ENCODE peak calls at places on chromosomes 16 and 17, in seven cellular contexts. X, E, L, G, V, Z and M are unnamed samples.

GRCh38 chr17:31678431-31678830 is 180.6 kb downstream of the COPRS start:
- DNase-seq in X (no peak), E (no peak), L (no peak), G (no peak), V (no peak), Z (peak; percentile 28), M (peak; percentile 25)

GRCh38 chr17:30093463-30094147 is 23.0 kb upstream of the NSRP1 start:
- DNase-seq in X (no peak), E (peak; percentile 54), L (peak; percentile 44), G (no peak), V (peak; percentile 76), Z (peak; percentile 39), M (peak; percentile 56)

GRCh38 chr17:30824356-30825145 is at the start of gene CRLF3:
- DNase-seq in X (peak; percentile 96), E (peak; percentile 79), L (peak; percentile 89), G (peak; percentile 50), V (peak; percentile 99), Z (peak; percentile 86), M (peak; percentile 69)

GRCh38 chr17:80005360-80006338 is 30.0 kb downstream of the TBC1D16 start:
- DNase-seq in X (no peak), E (peak; percentile 40), L (peak; percentile 66), G (no peak), V (peak; percentile 96), Z (no peak), M (no peak)

GRCh38 chr17:259341-259976 is 78.0 kb upstream of the DOC2B start:
- DNase-seq in X (peak; percentile 68), E (no peak), L (no peak), G (no peak), V (no peak), Z (no peak), M (no peak)

GRCh38 chr17:63434951-63435571 is 11.0 kb downstream of the CYB561 start:
- DNase-seq in X (peak; percentile 93), E (peak; percentile 37), L (peak; percentile 96), G (peak; percentile 45), V (peak; percentile 69), Z (peak; percentile 53), M (peak; percentile 68)

GRCh38 chr17:7992516-7992915 is 9.9 kb upstream of the GUCY2D start:
- DNase-seq in X (no peak), E (no peak), L (no peak), G (no peak), V (no peak), Z (peak; percentile 84), M (peak; percentile 77)

GRCh38 chr16:67230809-67231660 is 4.1 kb downstream of the TMEM208 start:
- DNase-seq in X (no peak), E (no peak), L (no peak), G (no peak), V (no peak), Z (no peak), M (no peak)

GRCh38 chr17:9174779-9175574 is 153.7 kb downstream of the NTN1 start:
- DNase-seq in X (no peak), E (no peak), L (no peak), G (no peak), V (no peak), Z (no peak), M (no peak)

GRCh38 chr17:45702666-45703266 is 81.4 kb upstream of the CRHR1 start:
- DNase-seq in X (no peak), E (no peak), L (no peak), G (no peak), V (no peak), Z (peak; percentile 8), M (no peak)

GRCh38 chr17:42135664-42136653 is 13.4 kb downstream of the HSPB9 start:
- DNase-seq in X (no peak), E (peak; percentile 7), L (peak; percentile 97), G (no peak), V (no peak), Z (peak; percentile 73), M (peak; percentile 95)

GRCh38 chr16:1631230-1631629 is 19.1 kb downstream of the CRAMP1 start:
- DNase-seq in X (no peak), E (no peak), L (no peak), G (no peak), V (no peak), Z (no peak), M (no peak)

GRCh38 chr16:22262460-22262859 is 34.7 kb upstream of the POLR3E start:
- DNase-seq in X (no peak), E (no peak), L (no peak), G (no peak), V (no peak), Z (peak; percentile 61), M (no peak)

GRCh38 chr17:66340720-66341119 is 38.3 kb downstream of the PRKCA start:
- DNase-seq in X (no peak), E (no peak), L (no peak), G (no peak), V (no peak), Z (no peak), M (no peak)

GRCh38 chr17:48326311-48326710 is 103.7 kb downstream of the SKAP1 start:
- DNase-seq in X (no peak), E (no peak), L (no peak), G (no peak), V (no peak), Z (no peak), M (no peak)

GRCh38 chr17:38914741-38915638 is 10.4 kb upstream of the LASP1NB start:
- DNase-seq in X (peak; percentile 58), E (no peak), L (no peak), G (no peak), V (peak; percentile 67), Z (no peak), M (no peak)

GRCh38 chr17:38910325-38910724 is 15.1 kb upstream of the LASP1NB start:
- DNase-seq in X (peak; percentile 1), E (no peak), L (no peak), G (no peak), V (no peak), Z (no peak), M (no peak)

GRCh38 chr17:38911081-38911730 is 14.2 kb upstream of the LASP1NB start:
- DNase-seq in X (peak; percentile 59), E (no peak), L (no peak), G (no peak), V (no peak), Z (no peak), M (no peak)

GRCh38 chr17:38915639-38915995 is 9.8 kb upstream of the LASP1NB start:
- DNase-seq in X (peak; percentile 27), E (no peak), L (no peak), G (no peak), V (peak; percentile 47), Z (no peak), M (no peak)

DNA sequence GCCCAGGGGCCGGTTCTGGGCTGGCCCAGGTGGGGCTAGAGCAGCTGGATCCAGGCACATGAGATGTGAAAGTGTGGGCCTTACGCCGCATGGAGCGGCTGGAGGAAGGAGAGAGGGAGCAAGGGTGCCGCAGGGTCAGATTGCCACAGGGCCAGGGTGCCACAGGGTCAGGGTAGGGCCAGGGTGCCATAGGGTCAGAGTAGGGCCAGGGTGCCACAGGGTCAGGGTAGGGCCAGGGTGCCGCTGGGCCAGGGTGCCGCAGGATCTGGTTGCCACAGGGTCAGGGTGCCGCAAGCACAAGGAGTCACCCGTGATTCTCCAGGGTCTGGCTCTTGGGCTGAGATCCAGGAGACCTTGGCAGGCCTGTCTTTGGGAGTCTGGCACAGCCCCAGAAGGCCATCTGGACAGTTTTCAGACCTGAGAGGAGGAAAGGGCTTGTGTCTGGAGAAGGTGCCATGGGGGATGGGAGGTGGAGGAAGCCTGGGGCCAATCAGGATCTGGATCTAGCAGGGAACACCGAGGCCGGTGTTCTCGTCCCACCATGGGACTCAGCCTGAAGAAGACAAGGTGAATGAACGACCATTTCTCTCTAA is 13.1 kb upstream of the LASP1NB start:
- DNase-seq in X (peak; percentile 81), E (no peak), L (peak; percentile 94), G (no peak), V (peak; percentile 76), Z (no peak), M (no peak)
- H3K27ac ChIP-seq in X (peak overlapping the region; percentile 42), E (no peak overlapping the region), L (peak overlapping the region; percentile 66), G (peak overlapping the region; percentile 55), V (peak overlapping the region; percentile 75), Z (no peak overlapping the region), M (no peak overlapping the region)

DNA sequence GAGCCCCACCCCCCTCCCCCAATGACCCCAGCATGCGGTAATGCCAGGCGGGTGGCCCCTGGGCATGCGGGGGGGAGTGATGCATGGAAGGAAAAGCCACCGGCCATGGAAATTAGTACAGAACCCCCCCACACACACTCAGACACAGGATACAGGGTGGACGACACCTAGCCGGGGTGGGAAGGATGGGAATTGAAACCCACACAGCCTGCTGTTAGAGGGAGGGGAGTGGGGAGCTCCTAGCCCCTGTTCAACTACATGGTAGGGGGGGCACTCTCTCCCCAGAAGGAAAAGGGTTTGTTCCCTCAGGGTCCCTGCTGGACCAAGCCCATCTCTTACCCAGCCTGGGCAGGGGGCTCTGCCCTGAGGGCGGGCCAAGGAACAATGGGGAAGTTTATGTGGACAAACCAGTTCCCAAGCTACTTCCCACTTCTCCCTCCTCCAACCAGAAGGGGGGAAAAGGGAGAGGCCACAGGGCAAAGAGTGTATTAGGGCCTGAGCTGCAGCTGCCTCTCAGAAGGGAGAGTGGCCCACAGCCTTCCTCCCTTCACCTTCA is 5.2 kb downstream of the TMUB2 start:
- DNase-seq in X (no peak), E (no peak), L (no peak), G (no peak), V (no peak), Z (no peak), M (no peak)
- H3K27ac ChIP-seq in X (no peak overlapping the region), E (no peak overlapping the region), L (no peak overlapping the region), G (no peak overlapping the region), V (peak overlapping the region; percentile 43), Z (no peak overlapping the region), M (no peak overlapping the region)

DNA sequence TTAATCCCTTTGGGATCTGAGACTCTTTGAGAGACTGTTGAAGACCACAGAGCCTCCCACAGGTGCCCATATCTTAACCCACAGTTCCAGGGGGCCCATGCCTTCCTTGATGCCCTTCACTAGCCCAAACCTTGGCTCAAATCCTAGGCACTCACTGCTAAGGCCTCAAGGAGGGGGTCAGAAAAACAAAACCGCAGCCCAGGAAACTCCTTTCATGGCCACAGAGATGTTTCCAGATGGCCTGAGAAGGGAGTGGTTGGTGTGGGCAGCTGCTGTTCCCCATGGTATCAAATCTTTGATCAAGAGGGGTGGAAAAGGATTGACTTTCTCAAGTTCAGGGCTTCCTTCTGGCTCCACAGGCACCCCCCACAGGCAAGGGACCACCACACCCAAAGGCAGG is 44.7 kb downstream of the CDH1 start:
- DNase-seq in X (no peak), E (no peak), L (no peak), G (no peak), V (no peak), Z (no peak), M (no peak)
- H3K27ac ChIP-seq in X (no peak overlapping the region), E (no peak overlapping the region), L (peak overlapping the region; percentile 91), G (no peak overlapping the region), V (no peak overlapping the region), Z (no peak overlapping the region), M (no peak overlapping the region)

DNA sequence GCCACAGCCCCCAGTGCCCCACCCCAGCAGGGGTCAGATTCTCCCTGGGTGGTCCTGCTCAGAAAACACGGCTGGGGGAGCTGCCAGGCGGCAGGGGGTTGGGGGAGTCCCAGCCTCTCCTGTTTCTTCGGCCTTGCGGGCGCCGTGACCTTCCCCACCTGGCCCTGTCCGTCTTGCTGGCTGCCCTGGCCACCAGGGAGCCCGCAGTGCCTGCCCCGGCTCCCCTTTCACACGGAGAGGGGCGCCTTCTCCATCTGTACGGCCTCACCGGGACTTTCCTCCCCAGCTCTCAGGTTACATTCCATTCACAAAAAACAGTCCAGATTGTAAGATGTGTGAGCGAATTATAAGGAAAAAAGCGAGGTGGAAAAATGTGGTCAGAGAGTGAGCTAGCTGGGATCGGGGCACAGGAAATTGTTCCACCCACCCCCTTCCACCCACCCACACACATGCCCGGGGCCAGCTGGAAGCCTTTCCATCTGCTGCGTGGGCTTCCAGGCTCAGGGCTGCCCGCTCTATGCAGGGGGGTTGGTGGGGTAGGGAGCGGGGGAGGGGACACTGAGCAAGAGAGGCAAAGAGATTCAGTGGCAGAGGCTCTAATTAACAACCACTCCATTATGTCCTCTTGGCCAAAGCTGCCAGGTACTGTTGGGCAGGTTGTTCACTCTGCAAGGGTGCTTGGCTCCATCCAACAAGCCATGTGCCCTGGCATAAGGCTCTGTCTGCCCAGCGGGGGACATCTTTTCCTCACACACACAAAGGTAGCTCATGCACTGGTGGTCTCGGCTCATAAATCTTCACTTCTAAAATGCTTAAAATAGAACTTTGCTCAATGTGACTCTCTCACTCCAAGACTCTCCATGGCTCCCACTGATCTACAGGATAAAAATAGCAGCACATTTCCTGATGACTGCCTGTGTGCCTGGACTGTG is 14.7 kb upstream of the CIBAR2 start:
- DNase-seq in X (peak; percentile 92), E (no peak), L (no peak), G (no peak), V (peak; percentile 87), Z (peak; percentile 95), M (no peak)
- H3K27ac ChIP-seq in X (peak overlapping the region; percentile 66), E (no peak overlapping the region), L (peak overlapping the region; percentile 68), G (peak overlapping the region; percentile 96), V (peak overlapping the region; percentile 64), Z (peak overlapping the region; percentile 45), M (no peak overlapping the region)